ENCODE peak calls at places on chromosomes 7 and 10, in six cellular contexts. V is neural crest cell, G is lower lobe of right lung, P is BJ, U is colonic mucosa, Z is cardiac muscle cell. W is an unnamed sample.

GRCh38 chr7:82803411-82803810 is 359.3 kb downstream of the PCLO start:
- DNase-seq in G (no peak), U (no peak), P (no peak), Z (no peak), V (no peak), W (no peak)

GRCh38 chr10:11156480-11156879 is 138.8 kb downstream of the CELF2 start:
- DNase-seq in P (no peak), U (no peak), Z (no peak), G (no peak), V (no peak), W (no peak)

GRCh38 chr10:62818426-62819011 is 2.4 kb upstream of the EGR2 start:
- DNase-seq in Z (peak), U (peak), G (peak), V (peak), P (no peak), W (no peak)

GRCh38 chr7:98617960-98618418 is 904 bp downstream of the NPTX2 start:
- DNase-seq in U (no peak), G (no peak), V (no peak), P (no peak), Z (no peak), W (no peak)

GRCh38 chr7:99440195-99440594 is 1.5 kb downstream of the CPSF4 start:
- DNase-seq in G (no peak), V (no peak), P (no peak), U (no peak), Z (no peak), W (no peak)

GRCh38 chr7:44215531-44215930 is 14.8 kb downstream of the YKT6 start:
- DNase-seq in G (no peak), Z (no peak), V (no peak), P (no peak), U (no peak), W (no peak)

GRCh38 chr7:155349601-155350331 is 52.1 kb downstream of the INSIG1 start:
- DNase-seq in U (no peak), G (peak), V (no peak), P (no peak), Z (no peak), W (no peak)

GRCh38 chr7:114943953-114944741 is 22.3 kb downstream of the MDFIC start:
- DNase-seq in V (no peak), P (no peak), Z (no peak), G (no peak), U (no peak), W (no peak)

GRCh38 chr10:81600185-81600584 is 274.8 kb upstream of the NRG3 start:
- DNase-seq in Z (no peak), V (no peak), U (no peak), G (no peak), P (no peak), W (no peak)

GRCh38 chr7:55073051-55073511 is 54.3 kb downstream of the EGFR start:
- DNase-seq in Z (no peak), V (no peak), P (no peak), G (no peak), U (no peak), W (no peak)

GRCh38 chr10:96832721-96833219 is 672 bp downstream of the LCOR start:
- DNase-seq in U (peak), G (peak), V (peak), Z (peak), P (no peak), W (peak)

GRCh38 chr10:123655763-123656162 is 10.4 kb upstream of the GPR26 start:
- DNase-seq in P (no peak), G (no peak), V (no peak), U (no peak), Z (no peak), W (no peak)

GRCh38 chr10:99161194-99161593 is 74.5 kb downstream of the HPSE2 start:
- DNase-seq in G (no peak), V (no peak), U (no peak), Z (no peak), P (no peak), W (no peak)

GRCh38 chr10:52650873-52651272 is 121.7 kb downstream of the MBL2 start:
- DNase-seq in P (no peak), V (no peak), U (no peak), G (no peak), Z (no peak), W (no peak)

GRCh38 chr7:131995324-131995723 is 438.9 kb upstream of the PODXL start:
- DNase-seq in G (no peak), P (no peak), Z (no peak), U (no peak), V (no peak), W (no peak)

GRCh38 chr7:24980695-24981543 is 941 bp upstream of the OSBPL3 start:
- DNase-seq in P (no peak), U (peak), Z (peak), G (peak), V (no peak), W (no peak)

GRCh38 chr10:48287417-48288391 is 13.2 kb upstream of the FRMPD2 start:
- DNase-seq in U (no peak), G (no peak), Z (peak), V (no peak), P (no peak), W (no peak)

GRCh38 chr7:55127622-55128081 is 108.8 kb downstream of the EGFR start:
- DNase-seq in G (no peak), U (peak), V (no peak), Z (no peak), P (no peak), W (no peak)

GRCh38 chr10:65358565-65358964 is 1567.3 kb upstream of the LRRTM3 start:
- DNase-seq in G (no peak), P (no peak), V (no peak), Z (peak), U (no peak), W (no peak)

GRCh38 chr10:101766753-101767599 is 8.9 kb downstream of the FGF8 start:
- DNase-seq in V (no peak), G (no peak), Z (no peak), U (no peak), P (no peak), W (no peak)

GRCh38 chr10:14665304-14665703 is 109.4 kb downstream of the FAM107B start:
- DNase-seq in Z (no peak), P (no peak), G (no peak), V (no peak), U (peak), W (no peak)

GRCh38 chr10:22609719-22610118 is 104.7 kb downstream of the PIP4K2A start:
- DNase-seq in U (no peak), V (no peak), P (no peak), Z (no peak), G (no peak), W (no peak)

GRCh38 chr10:8913720-8914119 is 859.2 kb downstream of the GATA3 start:
- DNase-seq in U (no peak), V (no peak), P (no peak), G (no peak), Z (no peak), W (no peak)

GRCh38 chr10:62900829-62901571 is 84.8 kb upstream of the EGR2 start:
- DNase-seq in Z (no peak), G (no peak), P (no peak), U (no peak), V (no peak), W (no peak)

GRCh38 chr10:14784459-14785055 is 9.9 kb upstream of the FAM107B start:
- DNase-seq in V (no peak), Z (no peak), U (no peak), P (no peak), G (no peak), W (no peak)

GRCh38 chr10:12097791-12098190 is 29.0 kb downstream of the DHTKD1 start:
- DNase-seq in V (no peak), U (peak), Z (no peak), G (no peak), P (no peak), W (no peak)

GRCh38 chr10:29715296-29715695 is 80.5 kb upstream of the SVIL start:
- DNase-seq in P (no peak), Z (no peak), G (no peak), U (no peak), V (no peak), W (no peak)

GRCh38 chr10:97320480-97321031 is 1.5 kb downstream of the FRAT1 start:
- DNase-seq in P (no peak), Z (peak), V (no peak), U (peak), G (peak), W (no peak)

GRCh38 chr7:21946228-21946709 is 570 bp upstream of the CDCA7L start:
- DNase-seq in Z (no peak), V (no peak), G (no peak), P (no peak), U (no peak), W (no peak)

GRCh38 chr10:113876461-113876860 is 22.0 kb downstream of the NHLRC2 start:
- DNase-seq in V (no peak), Z (no peak), U (no peak), P (no peak), G (no peak), W (no peak)
- TF ChIP-seq CTCF in V (no peak), Z (no peak), U (no peak), P (no peak), G (no peak), W (no peak)

DNA sequence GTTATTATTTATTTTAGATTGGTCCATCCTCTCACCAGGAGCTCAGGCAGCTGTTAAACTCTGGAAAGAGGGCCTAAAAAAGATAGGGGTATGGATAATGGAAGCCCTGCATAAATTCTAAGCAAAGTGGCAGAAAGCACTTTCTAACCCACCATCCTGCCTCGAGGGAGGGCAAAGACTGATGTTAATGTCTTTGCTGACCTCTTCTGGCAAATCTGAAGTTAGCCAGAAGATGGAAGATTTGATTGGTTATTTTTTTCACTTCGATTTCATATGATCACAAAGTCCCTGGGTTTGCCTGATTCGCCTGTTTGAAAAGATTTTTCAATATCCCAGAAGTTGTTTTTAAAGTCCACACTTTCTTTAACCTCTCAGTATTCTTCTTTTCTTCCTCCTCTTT is 24.8 kb downstream of the OR9A2 start:
- DNase-seq in Z (peak), P (no peak), U (no peak), V (no peak), G (no peak), W (no peak)
- TF ChIP-seq CTCF in Z (peak), P (peak), U (no peak), V (peak), G (no peak), W (peak)

GRCh38 chr10:51063659-51064535 is 10.4 kb upstream of the PRKG1 start:
- DNase-seq in Z (peak), V (no peak), G (no peak), P (no peak), U (no peak), W (no peak)
- TF ChIP-seq CTCF in Z (peak), V (peak), G (peak), P (peak), U (peak), W (peak)

DNA sequence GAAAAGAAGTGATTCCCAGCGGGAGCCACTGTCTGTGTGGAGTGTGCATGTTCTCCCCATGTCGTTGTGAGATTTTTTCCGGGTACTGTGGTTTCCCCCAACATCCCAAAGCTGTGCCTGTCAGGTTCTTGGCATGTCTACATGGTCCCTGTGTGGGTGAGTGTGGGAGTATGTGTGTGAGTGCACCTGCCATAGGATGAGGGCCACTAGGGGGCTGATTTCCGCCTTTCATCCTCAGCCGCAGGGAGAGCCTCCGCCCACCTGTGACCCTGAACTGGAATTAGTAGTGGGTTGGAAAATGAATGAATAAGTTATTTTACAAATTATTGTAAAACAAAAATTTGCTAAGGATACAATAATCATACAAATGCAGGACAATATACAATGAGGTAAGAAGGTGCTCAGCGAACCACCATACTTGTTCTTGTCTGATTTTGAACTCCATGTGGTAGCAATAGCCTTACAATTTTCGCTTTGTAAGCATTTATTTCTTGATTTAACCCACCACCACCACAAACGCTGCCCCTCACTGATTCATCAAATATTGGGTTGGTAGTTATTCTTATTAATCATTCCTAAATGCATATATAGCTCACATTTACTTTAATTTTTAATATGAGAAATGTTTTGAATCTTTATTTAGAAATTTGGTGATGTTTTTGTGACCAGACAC is 641.2 kb upstream of the VSTM2A start:
- DNase-seq in P (no peak), U (no peak), V (no peak), Z (no peak), G (no peak), W (no peak)
- TF ChIP-seq CTCF in P (no peak), U (no peak), V (no peak), Z (no peak), G (no peak), W (peak)

GRCh38 chr7:42639930-42640329 is 271.9 kb downstream of the C7orf25 start:
- DNase-seq in U (no peak), G (no peak), V (no peak), P (no peak), Z (no peak), W (no peak)
- TF ChIP-seq CTCF in U (no peak), G (no peak), V (no peak), P (peak), Z (no peak), W (no peak)

GRCh38 chr7:69399038-69399800 is 199.1 kb upstream of the AUTS2 start:
- DNase-seq in U (no peak), Z (no peak), P (no peak), G (no peak), V (no peak), W (no peak)

GRCh38 chr7:69402696-69403095 is 195.6 kb upstream of the AUTS2 start:
- DNase-seq in U (no peak), G (no peak), Z (no peak), V (no peak), P (no peak), W (no peak)

DNA sequence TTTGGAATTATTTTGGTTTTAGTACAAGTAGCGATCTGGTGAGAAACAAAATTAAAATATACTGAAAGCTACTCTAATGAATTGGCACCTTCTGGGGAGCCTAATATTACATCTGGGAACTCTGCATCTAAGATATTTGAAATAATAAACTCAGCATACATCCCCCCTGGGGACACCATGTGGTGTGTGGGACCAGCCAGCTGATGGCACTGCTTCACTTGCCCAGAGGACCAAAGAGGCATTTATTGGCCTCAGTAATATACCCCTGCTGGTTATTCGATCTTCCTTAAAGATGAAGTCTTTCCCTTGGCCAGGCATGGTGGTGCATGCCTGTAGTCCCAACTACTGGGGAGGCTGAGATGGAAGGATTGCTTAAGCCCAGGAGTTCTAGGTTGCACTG is 195.1 kb upstream of the AUTS2 start:
- DNase-seq in G (no peak), Z (peak), V (no peak), U (no peak), P (no peak), W (no peak)
- TF ChIP-seq CTCF in G (peak), Z (no peak), V (peak), U (no peak), P (no peak), W (peak)

DNA sequence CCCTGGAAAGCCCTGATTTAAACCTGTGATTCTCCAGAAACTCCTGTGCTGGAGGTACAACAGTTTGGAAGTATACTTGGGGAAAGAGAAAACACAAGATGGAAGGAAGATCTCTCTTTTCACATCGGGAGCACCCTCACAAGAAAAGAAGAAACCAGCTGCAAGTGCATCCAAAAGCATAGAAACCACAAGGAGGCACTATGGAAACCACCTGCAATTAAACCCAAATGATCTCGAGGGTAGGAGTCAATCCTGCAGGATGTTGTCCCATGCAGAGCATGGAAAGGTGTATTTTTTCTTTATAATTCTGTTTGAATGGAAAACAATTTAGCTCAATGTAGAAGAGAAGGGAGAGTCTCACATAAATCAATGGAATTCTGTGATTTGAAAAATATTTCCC is 210.5 kb downstream of the TWIST1 start:
- DNase-seq in U (no peak), P (no peak), G (no peak), V (no peak), Z (no peak), W (no peak)
- TF ChIP-seq CTCF in U (no peak), P (no peak), G (no peak), V (no peak), Z (peak), W (no peak)

GRCh38 chr7:140674356-140674800 is 1.6 kb downstream of the ADCK2 start:
- DNase-seq in U (peak), G (peak), P (no peak), Z (no peak), V (no peak), W (no peak)

GRCh38 chr7:140671966-140672365 is 779 bp upstream of the ADCK2 start:
- DNase-seq in U (no peak), P (no peak), Z (no peak), V (no peak), G (no peak), W (no peak)

GRCh38 chr7:140673770-140674155 is 1.0 kb downstream of the ADCK2 start:
- DNase-seq in Z (no peak), G (no peak), P (no peak), V (no peak), U (peak), W (no peak)

GRCh38 chr7:140673063-140673769 is 471 bp downstream of the ADCK2 start:
- DNase-seq in U (peak), P (no peak), G (peak), V (peak), Z (peak), W (peak)

DNA sequence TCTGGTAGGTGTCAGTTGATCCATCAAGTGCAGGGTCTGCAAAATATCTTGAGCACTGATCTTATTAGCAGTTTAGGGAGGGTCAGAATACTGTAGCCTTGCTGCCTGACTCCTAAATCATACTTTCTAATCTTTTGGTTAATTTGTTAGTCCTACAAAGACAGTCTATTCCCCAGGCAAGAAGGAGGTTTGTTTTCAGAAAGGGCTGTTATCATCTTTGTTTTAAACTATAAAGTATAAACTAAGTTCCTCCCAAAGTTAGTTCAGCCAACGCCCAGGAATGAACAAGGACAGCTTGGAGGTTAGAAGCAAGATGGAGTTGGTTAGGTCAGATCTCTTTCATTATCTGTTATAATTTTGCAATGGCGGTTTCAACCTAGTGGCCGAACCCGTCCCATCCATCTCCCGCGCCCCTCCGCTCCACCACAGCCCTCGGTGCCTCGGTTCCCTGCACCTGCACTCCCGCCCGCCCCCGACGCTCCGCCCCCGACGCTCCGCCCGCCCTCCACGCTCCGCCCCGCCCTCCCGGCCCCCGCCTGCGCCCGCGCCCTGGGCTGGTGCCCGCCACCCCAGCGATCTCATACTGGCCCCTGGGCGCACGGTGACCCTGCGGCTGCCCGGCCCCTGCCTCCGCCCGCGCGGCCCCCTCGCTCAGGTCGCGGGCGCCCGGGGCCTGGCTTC is at the start of gene ADCK2:
- DNase-seq in V (peak), P (no peak), G (peak), Z (peak), U (peak), W (peak)
- TF ChIP-seq CTCF in V (no peak), P (no peak), G (no peak), Z (no peak), U (no peak), W (no peak)